ENCODE peak calls at places on chromosomes 1 and 21, in nine cellular contexts. G is A673; D is ACHN; A is nucleus accumbens; P is NCI-H1930; K is HS-27A; C is lung; Z is stimulated activated CD8-positive, alpha-beta memory T cell treated with anti-CD3 and anti-CD28 coated beads, Interleukin-4, amount 100 ng/mL, for 24 hours; M is NCI-H1092. E is an unnamed sample.

GRCh38 chr1:6508154-6508875 is 16.8 kb upstream of the PLEKHG5 start:
- DNase-seq in K (no peak), D (no peak), A (no peak), Z (no peak), P (no peak), G (no peak), M (peak), C (no peak), E (no peak)

GRCh38 chr1:31788138-31788824 is 24.1 kb upstream of the ADGRB2 start:
- DNase-seq in C (peak), G (peak), M (peak), D (peak), Z (peak), K (peak), P (peak), A (peak), E (peak)

GRCh38 chr21:36689324-36689723 is 9.6 kb upstream of the SIM2 start:
- DNase-seq in G (no peak), A (no peak), D (no peak), Z (no peak), C (no peak), P (no peak), M (no peak), K (no peak), E (no peak)

GRCh38 chr1:33171993-33172813 is 9.6 kb downstream of the TRIM62 start:
- DNase-seq in G (no peak), K (no peak), P (no peak), D (no peak), C (no peak), M (no peak), Z (no peak), A (no peak), E (no peak)

GRCh38 chr1:101153692-101154091 is 83.1 kb upstream of the S1PR1 start:
- DNase-seq in K (no peak), A (no peak), Z (no peak), P (no peak), G (no peak), C (no peak), M (no peak), D (no peak), E (no peak)

GRCh38 chr1:87632232-87632631 is 303.6 kb downstream of the LMO4 start:
- DNase-seq in Z (no peak), K (no peak), G (no peak), D (no peak), P (no peak), M (no peak), A (no peak), C (no peak), E (no peak)

GRCh38 chr1:5226390-5226704 is 571.9 kb downstream of the AJAP1 start:
- DNase-seq in G (no peak), Z (no peak), K (no peak), C (no peak), A (no peak), M (no peak), P (no peak), D (no peak), E (no peak)

GRCh38 chr1:21317035-21317689 is 26.9 kb upstream of the ECE1 start:
- DNase-seq in D (no peak), M (no peak), K (no peak), A (peak), C (no peak), P (no peak), G (no peak), Z (no peak), E (no peak)

GRCh38 chr1:15116966-15117365 is 36.6 kb upstream of the TMEM51 start:
- DNase-seq in M (no peak), D (no peak), C (no peak), Z (no peak), K (no peak), P (no peak), A (no peak), G (no peak), E (no peak)

GRCh38 chr1:156463874-156464273 is 36.7 kb downstream of the MEF2D start:
- DNase-seq in P (no peak), G (no peak), A (no peak), Z (no peak), C (no peak), K (no peak), D (no peak), M (no peak), E (no peak)

GRCh38 chr21:45463871-45464270 is 58.9 kb downstream of the COL18A1 start:
- DNase-seq in P (no peak), A (no peak), Z (no peak), G (no peak), C (no peak), D (no peak), K (no peak), M (no peak), E (no peak)

GRCh38 chr1:114094303-114094663 is 59.4 kb downstream of the SYT6 start:
- DNase-seq in D (no peak), P (no peak), G (no peak), Z (no peak), K (no peak), M (no peak), A (no peak), C (no peak), E (no peak)

GRCh38 chr1:66168467-66168887 is 365.5 kb upstream of the SGIP1 start:
- DNase-seq in A (no peak), K (peak), M (no peak), Z (no peak), G (no peak), P (no peak), C (no peak), D (no peak), E (no peak)

GRCh38 chr1:244968431-244968830 is 104.1 kb upstream of the HNRNPU start:
- DNase-seq in D (no peak), G (no peak), M (no peak), A (no peak), P (no peak), Z (no peak), K (no peak), C (no peak), E (no peak)

GRCh38 chr1:109188776-109189175 is 24.9 kb upstream of the SARS1 start:
- DNase-seq in K (no peak), Z (no peak), A (no peak), M (no peak), D (no peak), P (no peak), G (no peak), C (no peak), E (no peak)

GRCh38 chr1:192580351-192580962 is 4.9 kb downstream of the RGS1 start:
- DNase-seq in K (peak), G (peak), M (no peak), D (peak), Z (no peak), C (no peak), P (no peak), A (no peak), E (peak)

GRCh38 chr1:3581296-3581695 is 30.0 kb downstream of the MEGF6 start:
- DNase-seq in Z (no peak), G (no peak), A (no peak), K (no peak), D (no peak), M (no peak), P (no peak), C (no peak), E (no peak)

GRCh38 chr1:54610601-54611580 is 12.4 kb downstream of the FAM151A start:
- DNase-seq in C (no peak), D (no peak), M (no peak), G (no peak), A (no peak), P (no peak), Z (no peak), K (no peak), E (no peak)

GRCh38 chr21:35145626-35146236 is 96.6 kb upstream of the RUNX1 start:
- DNase-seq in Z (no peak), D (no peak), C (no peak), M (no peak), G (no peak), K (no peak), A (peak), P (no peak), E (no peak)

GRCh38 chr1:16967095-16967567 is 13.3 kb downstream of the MFAP2 start:
- DNase-seq in D (no peak), C (no peak), Z (no peak), P (no peak), G (no peak), M (peak), K (no peak), A (peak), E (no peak)

GRCh38 chr21:37153193-37153934 is 80.3 kb downstream of the TTC3 start:
- DNase-seq in A (no peak), M (no peak), Z (no peak), D (no peak), C (no peak), K (no peak), P (no peak), G (peak), E (no peak)

GRCh38 chr21:35336534-35336933 is 287.4 kb upstream of the RUNX1 start:
- DNase-seq in G (no peak), C (no peak), P (no peak), M (no peak), D (no peak), A (no peak), Z (no peak), K (no peak), E (no peak)

GRCh38 chr21:39444406-39445145 is 1.0 kb downstream of the LCA5L start:
- DNase-seq in Z (no peak), K (no peak), P (no peak), A (peak), M (no peak), G (peak), D (peak), C (no peak), E (no peak)

GRCh38 chr1:107593436-107594209 is 371.4 kb downstream of the VAV3 start:
- DNase-seq in M (no peak), G (no peak), K (no peak), Z (no peak), D (no peak), C (no peak), A (no peak), P (no peak), E (no peak)

GRCh38 chr1:24379733-24380315 is 33.8 kb downstream of the STPG1 start:
- DNase-seq in G (no peak), C (no peak), P (no peak), Z (no peak), M (no peak), D (no peak), A (no peak), K (no peak), E (no peak)

GRCh38 chr1:27872802-27873665 is 690 bp downstream of the THEMIS2 start:
- DNase-seq in P (no peak), K (no peak), Z (no peak), D (no peak), M (no peak), C (no peak), G (peak), A (no peak), E (no peak)

GRCh38 chr1:154609398-154610380 is 1.7 kb upstream of the ADAR start:
- DNase-seq in C (no peak), D (peak), K (no peak), Z (peak), P (no peak), M (no peak), G (peak), A (no peak), E (no peak)

GRCh38 chr1:109314805-109315204 is 8.0 kb upstream of the MYBPHL start:
- DNase-seq in M (no peak), D (no peak), P (no peak), A (no peak), K (no peak), Z (no peak), C (no peak), G (no peak), E (no peak)

GRCh38 chr1:19468397-19468956 is 16.9 kb downstream of the CAPZB start:
- DNase-seq in K (no peak), G (no peak), P (no peak), C (no peak), M (peak), Z (peak), A (no peak), D (peak), E (no peak)

GRCh38 chr1:97901017-97901658 is 19.7 kb downstream of the DPYD start:
- DNase-seq in A (no peak), K (no peak), C (no peak), G (peak), P (no peak), D (no peak), M (no peak), Z (no peak), E (no peak)

GRCh38 chr21:41874611-41875010 is 4.5 kb downstream of the PRDM15 start:
- DNase-seq in P (no peak), A (no peak), D (no peak), K (no peak), G (no peak), M (no peak), Z (no peak), C (no peak), E (no peak)

GRCh38 chr1:41362357-41362721 is 1.1 kb downstream of the FOXO6 start:
- DNase-seq in K (no peak), G (no peak), M (no peak), D (no peak), C (no peak), Z (no peak), P (no peak), A (no peak), E (no peak)

GRCh38 chr1:31666290-31666963 is 21.8 kb upstream of the PEF1 start:
- DNase-seq in M (no peak), K (peak), D (no peak), G (peak), C (peak), P (no peak), Z (no peak), A (peak), E (no peak)

GRCh38 chr1:8021676-8022266 is 4.3 kb downstream of the ERRFI1 start:
- DNase-seq in K (no peak), Z (no peak), M (no peak), C (no peak), P (no peak), A (no peak), D (no peak), G (no peak), E (no peak)

GRCh38 chr1:168343566-168343965 is 62.9 kb downstream of the TBX19 start:
- DNase-seq in P (no peak), D (no peak), M (no peak), C (no peak), Z (no peak), A (no peak), G (peak), K (no peak), E (peak)

GRCh38 chr1:11784993-11785769 is 20.6 kb downstream of the MTHFR start:
- DNase-seq in C (peak), K (no peak), A (peak), D (peak), Z (peak), P (peak), M (peak), G (peak), E (peak)

GRCh38 chr1:41073971-41074370 is 52.4 kb upstream of the SLFNL1 start:
- DNase-seq in D (peak), Z (no peak), A (no peak), P (no peak), C (no peak), M (no peak), G (no peak), K (peak), E (no peak)

GRCh38 chr1:89791064-89791721 is 29.6 kb upstream of the LRRC8D start:
- DNase-seq in Z (no peak), M (no peak), P (no peak), K (no peak), D (no peak), C (no peak), A (no peak), G (no peak), E (no peak)

GRCh38 chr21:14527690-14528652 is 18.1 kb downstream of the SAMSN1 start:
- DNase-seq in A (no peak), G (no peak), Z (no peak), P (no peak), M (no peak), D (no peak), C (no peak), K (no peak), E (no peak)